ENCODE peak calls at places on chromosome X, in nine cellular contexts. One of them, this sample, is unnamed.

GRCh38 chrX:17939724-17940123 is 78.6 kb upstream of the RAI2 start:
- DNase-seq in lower leg skin: peak; percentile 21
- DNase-seq in spleen: no peak
- DNase-seq in fibroblast of mammary gland: no peak
- DNase-seq in upper lobe of left lung: no peak
- DNase-seq in WERI-Rb-1: no peak
- DNase-seq in psoas muscle: no peak
- DNase-seq in endodermal cell: peak; percentile 50
- DNase-seq in tibial nerve: no peak
- DNase-seq in this sample: no peak

GRCh38 chrX:123986377-123986776 is 24.9 kb downstream of the STAG2 start:
- DNase-seq in lower leg skin: no peak
- DNase-seq in spleen: no peak
- DNase-seq in fibroblast of mammary gland: no peak
- DNase-seq in upper lobe of left lung: no peak
- DNase-seq in WERI-Rb-1: no peak
- DNase-seq in psoas muscle: no peak
- DNase-seq in endodermal cell: no peak
- DNase-seq in tibial nerve: no peak
- DNase-seq in this sample: no peak

GRCh38 chrX:108032944-108033343 is 11.9 kb upstream of the VSIG1 start:
- DNase-seq in lower leg skin: no peak
- DNase-seq in spleen: no peak
- DNase-seq in fibroblast of mammary gland: no peak
- DNase-seq in upper lobe of left lung: no peak
- DNase-seq in WERI-Rb-1: no peak
- DNase-seq in psoas muscle: no peak
- DNase-seq in endodermal cell: no peak
- DNase-seq in tibial nerve: no peak
- DNase-seq in this sample: no peak

GRCh38 chrX:119647552-119648420 is 41.6 kb upstream of the NKRF start:
- DNase-seq in lower leg skin: no peak
- DNase-seq in spleen: no peak
- DNase-seq in fibroblast of mammary gland: no peak
- DNase-seq in upper lobe of left lung: no peak
- DNase-seq in WERI-Rb-1: no peak
- DNase-seq in psoas muscle: no peak
- DNase-seq in endodermal cell: no peak
- DNase-seq in tibial nerve: no peak
- DNase-seq in this sample: no peak

GRCh38 chrX:5702890-5703289 is 525.8 kb downstream of the NLGN4X start:
- DNase-seq in lower leg skin: no peak
- DNase-seq in spleen: no peak
- DNase-seq in fibroblast of mammary gland: no peak
- DNase-seq in upper lobe of left lung: no peak
- DNase-seq in WERI-Rb-1: no peak
- DNase-seq in psoas muscle: no peak
- DNase-seq in endodermal cell: no peak
- DNase-seq in tibial nerve: no peak
- DNase-seq in this sample: no peak

GRCh38 chrX:123976671-123977316 is 15.3 kb downstream of the STAG2 start:
- DNase-seq in lower leg skin: no peak
- DNase-seq in spleen: no peak
- DNase-seq in fibroblast of mammary gland: peak; percentile 58
- DNase-seq in upper lobe of left lung: no peak
- DNase-seq in WERI-Rb-1: no peak
- DNase-seq in psoas muscle: no peak
- DNase-seq in endodermal cell: no peak
- DNase-seq in tibial nerve: no peak
- DNase-seq in this sample: no peak

GRCh38 chrX:39813631-39814246 is 284.0 kb downstream of the BCOR start:
- DNase-seq in lower leg skin: peak; percentile 50
- DNase-seq in spleen: peak; percentile 83
- DNase-seq in fibroblast of mammary gland: peak; percentile 87
- DNase-seq in upper lobe of left lung: no peak
- DNase-seq in WERI-Rb-1: peak; percentile 96
- DNase-seq in psoas muscle: peak; percentile 75
- DNase-seq in endodermal cell: no peak
- DNase-seq in tibial nerve: peak; percentile 47
- DNase-seq in this sample: no peak

GRCh38 chrX:103453655-103454054 is 65.6 kb downstream of the RAB40A start:
- DNase-seq in lower leg skin: no peak
- DNase-seq in spleen: no peak
- DNase-seq in fibroblast of mammary gland: peak; percentile 98
- DNase-seq in upper lobe of left lung: no peak
- DNase-seq in WERI-Rb-1: no peak
- DNase-seq in psoas muscle: no peak
- DNase-seq in endodermal cell: no peak
- DNase-seq in tibial nerve: no peak
- DNase-seq in this sample: no peak

GRCh38 chrX:34655496-34656258 is 1.4 kb downstream of the TMEM47 start:
- DNase-seq in lower leg skin: no peak
- DNase-seq in spleen: no peak
- DNase-seq in fibroblast of mammary gland: no peak
- DNase-seq in upper lobe of left lung: no peak
- DNase-seq in WERI-Rb-1: no peak
- DNase-seq in psoas muscle: no peak
- DNase-seq in endodermal cell: peak; percentile 57
- DNase-seq in tibial nerve: no peak
- DNase-seq in this sample: no peak

GRCh38 chrX:9235722-9236121 is 201.8 kb upstream of the FAM9B start:
- DNase-seq in lower leg skin: no peak
- DNase-seq in spleen: no peak
- DNase-seq in fibroblast of mammary gland: no peak
- DNase-seq in upper lobe of left lung: no peak
- DNase-seq in WERI-Rb-1: no peak
- DNase-seq in psoas muscle: no peak
- DNase-seq in endodermal cell: no peak
- DNase-seq in tibial nerve: no peak
- DNase-seq in this sample: no peak

GRCh38 chrX:119427024-119427794 is 28.1 kb downstream of the SLC25A43 start:
- DNase-seq in lower leg skin: no peak
- DNase-seq in spleen: peak; percentile 76
- DNase-seq in fibroblast of mammary gland: peak; percentile 53
- DNase-seq in upper lobe of left lung: no peak
- DNase-seq in WERI-Rb-1: no peak
- DNase-seq in psoas muscle: no peak
- DNase-seq in endodermal cell: no peak
- DNase-seq in tibial nerve: no peak
- DNase-seq in this sample: no peak

GRCh38 chrX:3576886-3577516 is 136.4 kb downstream of the PRKX start:
- DNase-seq in lower leg skin: peak; percentile 13
- DNase-seq in spleen: no peak
- DNase-seq in fibroblast of mammary gland: peak; percentile 94
- DNase-seq in upper lobe of left lung: no peak
- DNase-seq in WERI-Rb-1: no peak
- DNase-seq in psoas muscle: no peak
- DNase-seq in endodermal cell: no peak
- DNase-seq in tibial nerve: no peak
- DNase-seq in this sample: no peak

GRCh38 chrX:21870494-21870893 is 14.7 kb downstream of the YY2 start:
- DNase-seq in lower leg skin: no peak
- DNase-seq in spleen: no peak
- DNase-seq in fibroblast of mammary gland: no peak
- DNase-seq in upper lobe of left lung: no peak
- DNase-seq in WERI-Rb-1: no peak
- DNase-seq in psoas muscle: no peak
- DNase-seq in endodermal cell: no peak
- DNase-seq in tibial nerve: no peak
- DNase-seq in this sample: no peak

GRCh38 chrX:154476821-154477220 is 2.3 kb downstream of the LAGE3 start:
- DNase-seq in lower leg skin: no peak
- DNase-seq in spleen: no peak
- DNase-seq in fibroblast of mammary gland: no peak
- DNase-seq in upper lobe of left lung: no peak
- DNase-seq in WERI-Rb-1: peak; percentile 11
- DNase-seq in psoas muscle: no peak
- DNase-seq in endodermal cell: no peak
- DNase-seq in tibial nerve: no peak
- DNase-seq in this sample: no peak

GRCh38 chrX:29487714-29488113 is 727.6 kb upstream of the MAGEB2 start:
- DNase-seq in lower leg skin: no peak
- DNase-seq in spleen: no peak
- DNase-seq in fibroblast of mammary gland: no peak
- DNase-seq in upper lobe of left lung: no peak
- DNase-seq in WERI-Rb-1: no peak
- DNase-seq in psoas muscle: no peak
- DNase-seq in endodermal cell: no peak
- DNase-seq in tibial nerve: no peak
- DNase-seq in this sample: no peak

GRCh38 chrX:134711135-134711941 is 53.1 kb upstream of the PLAC1 start:
- DNase-seq in lower leg skin: no peak
- DNase-seq in spleen: no peak
- DNase-seq in fibroblast of mammary gland: no peak
- DNase-seq in upper lobe of left lung: no peak
- DNase-seq in WERI-Rb-1: no peak
- DNase-seq in psoas muscle: no peak
- DNase-seq in endodermal cell: no peak
- DNase-seq in tibial nerve: no peak
- DNase-seq in this sample: no peak

GRCh38 chrX:155876704-155877103 is 4.4 kb upstream of the VAMP7 start:
- DNase-seq in lower leg skin: no peak
- DNase-seq in spleen: no peak
- DNase-seq in fibroblast of mammary gland: no peak
- DNase-seq in upper lobe of left lung: no peak
- DNase-seq in WERI-Rb-1: no peak
- DNase-seq in psoas muscle: no peak
- DNase-seq in endodermal cell: no peak
- DNase-seq in tibial nerve: no peak
- DNase-seq in this sample: no peak

GRCh38 chrX:3994315-3994714 is 280.9 kb upstream of the PRKX start:
- DNase-seq in lower leg skin: no peak
- DNase-seq in spleen: no peak
- DNase-seq in fibroblast of mammary gland: no peak
- DNase-seq in upper lobe of left lung: no peak
- DNase-seq in WERI-Rb-1: no peak
- DNase-seq in psoas muscle: no peak
- DNase-seq in endodermal cell: no peak
- DNase-seq in tibial nerve: no peak
- DNase-seq in this sample: no peak

GRCh38 chrX:101009086-101009485 is 39.6 kb downstream of the ARL13A start:
- DNase-seq in lower leg skin: no peak
- DNase-seq in spleen: no peak
- DNase-seq in fibroblast of mammary gland: peak; percentile 28
- DNase-seq in upper lobe of left lung: no peak
- DNase-seq in WERI-Rb-1: no peak
- DNase-seq in psoas muscle: no peak
- DNase-seq in endodermal cell: no peak
- DNase-seq in tibial nerve: no peak
- DNase-seq in this sample: no peak

GRCh38 chrX:107541244-107541643 is 87.1 kb upstream of the PRPS1 start:
- DNase-seq in lower leg skin: no peak
- DNase-seq in spleen: no peak
- DNase-seq in fibroblast of mammary gland: peak; percentile 47
- DNase-seq in upper lobe of left lung: no peak
- DNase-seq in WERI-Rb-1: no peak
- DNase-seq in psoas muscle: no peak
- DNase-seq in endodermal cell: no peak
- DNase-seq in tibial nerve: no peak
- DNase-seq in this sample: no peak

GRCh38 chrX:110420771-110421498 is 62.3 kb downstream of the RTL9 start:
- DNase-seq in lower leg skin: no peak
- DNase-seq in spleen: no peak
- DNase-seq in fibroblast of mammary gland: peak; percentile 31
- DNase-seq in upper lobe of left lung: no peak
- DNase-seq in WERI-Rb-1: no peak
- DNase-seq in psoas muscle: no peak
- DNase-seq in endodermal cell: no peak
- DNase-seq in tibial nerve: no peak
- DNase-seq in this sample: no peak
- TF ChIP-seq CTCF in lower leg skin: no peak
- TF ChIP-seq CTCF in spleen: no peak
- TF ChIP-seq CTCF in fibroblast of mammary gland: peak; percentile 31
- TF ChIP-seq CTCF in upper lobe of left lung: no peak
- TF ChIP-seq CTCF in WERI-Rb-1: peak; percentile 31
- TF ChIP-seq CTCF in psoas muscle: peak; percentile 12
- TF ChIP-seq CTCF in endodermal cell: peak; percentile 72
- TF ChIP-seq CTCF in tibial nerve: no peak
- TF ChIP-seq CTCF in this sample: peak; percentile 62

GRCh38 chrX:131262738-131263679 is 26.1 kb downstream of the IGSF1 start:
- DNase-seq in lower leg skin: no peak
- DNase-seq in spleen: no peak
- DNase-seq in fibroblast of mammary gland: no peak
- DNase-seq in upper lobe of left lung: no peak
- DNase-seq in WERI-Rb-1: peak; percentile 32
- DNase-seq in psoas muscle: no peak
- DNase-seq in endodermal cell: peak; percentile 88
- DNase-seq in tibial nerve: no peak
- DNase-seq in this sample: no peak
- TF ChIP-seq CTCF in lower leg skin: no peak
- TF ChIP-seq CTCF in spleen: no peak
- TF ChIP-seq CTCF in fibroblast of mammary gland: peak; percentile 12
- TF ChIP-seq CTCF in upper lobe of left lung: no peak
- TF ChIP-seq CTCF in WERI-Rb-1: peak; percentile 45
- TF ChIP-seq CTCF in psoas muscle: peak; percentile 38
- TF ChIP-seq CTCF in endodermal cell: peak; percentile 83
- TF ChIP-seq CTCF in tibial nerve: no peak
- TF ChIP-seq CTCF in this sample: peak; percentile 52

DNA sequence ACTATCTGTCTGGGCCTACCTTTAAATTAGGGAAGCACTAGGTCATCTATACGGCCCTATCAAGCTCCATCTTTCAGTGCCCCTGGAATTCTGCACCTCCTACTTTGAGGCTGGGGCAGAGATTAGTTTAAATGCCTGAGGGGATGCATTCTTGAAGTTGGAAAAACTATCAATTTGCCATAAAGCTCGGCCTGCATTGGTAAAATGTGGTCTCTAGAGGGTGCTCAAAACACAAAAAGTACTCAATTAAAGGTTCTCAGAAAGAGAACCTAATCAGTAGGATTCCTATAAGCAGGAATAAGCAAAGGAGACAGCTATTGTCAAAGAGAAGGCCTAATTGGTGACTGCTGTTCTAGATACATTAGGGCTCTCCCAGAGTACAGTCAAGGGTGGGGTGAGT is 111.7 kb downstream of the AMER1 start:
- DNase-seq in lower leg skin: no peak
- DNase-seq in spleen: no peak
- DNase-seq in fibroblast of mammary gland: peak; percentile 3
- DNase-seq in upper lobe of left lung: no peak
- DNase-seq in WERI-Rb-1: no peak
- DNase-seq in psoas muscle: no peak
- DNase-seq in endodermal cell: peak; percentile 63
- DNase-seq in tibial nerve: no peak
- DNase-seq in this sample: no peak
- TF ChIP-seq CTCF in lower leg skin: no peak
- TF ChIP-seq CTCF in spleen: peak; percentile 23
- TF ChIP-seq CTCF in fibroblast of mammary gland: peak; percentile 30
- TF ChIP-seq CTCF in upper lobe of left lung: no peak
- TF ChIP-seq CTCF in WERI-Rb-1: peak; percentile 34
- TF ChIP-seq CTCF in psoas muscle: peak; percentile 41
- TF ChIP-seq CTCF in endodermal cell: peak; percentile 65
- TF ChIP-seq CTCF in tibial nerve: peak; percentile 21
- TF ChIP-seq CTCF in this sample: peak; percentile 77

DNA sequence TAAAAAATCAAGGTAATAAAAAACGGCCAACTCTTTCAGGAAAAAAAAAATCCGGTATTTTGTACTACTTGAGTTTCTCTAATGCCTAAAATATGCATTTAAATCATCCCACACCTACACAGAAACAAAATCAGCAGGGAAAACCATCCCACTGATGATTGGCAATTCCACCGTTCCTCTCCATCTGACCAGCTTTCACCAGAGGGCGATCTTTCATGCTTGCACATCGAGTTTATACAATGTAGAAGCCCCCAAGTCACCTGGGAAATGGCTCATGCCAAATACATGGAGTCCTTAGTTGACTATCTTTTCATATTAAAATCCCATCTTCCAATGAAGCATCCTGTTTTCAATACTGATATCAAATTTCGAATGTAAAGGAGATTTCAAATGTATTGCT is 69.2 kb downstream of the PTCHD1 start:
- DNase-seq in lower leg skin: no peak
- DNase-seq in spleen: no peak
- DNase-seq in fibroblast of mammary gland: no peak
- DNase-seq in upper lobe of left lung: no peak
- DNase-seq in WERI-Rb-1: peak; percentile 15
- DNase-seq in psoas muscle: no peak
- DNase-seq in endodermal cell: peak; percentile 63
- DNase-seq in tibial nerve: no peak
- DNase-seq in this sample: no peak
- TF ChIP-seq CTCF in lower leg skin: no peak
- TF ChIP-seq CTCF in spleen: no peak
- TF ChIP-seq CTCF in fibroblast of mammary gland: peak; percentile 26
- TF ChIP-seq CTCF in upper lobe of left lung: no peak
- TF ChIP-seq CTCF in WERI-Rb-1: peak; percentile 38
- TF ChIP-seq CTCF in psoas muscle: peak; percentile 18
- TF ChIP-seq CTCF in endodermal cell: peak; percentile 80
- TF ChIP-seq CTCF in tibial nerve: no peak
- TF ChIP-seq CTCF in this sample: peak; percentile 71